ENCODE peak calls at places on chromosome 9, in four cellular contexts. One of them, this sample, is unnamed.

GRCh38 chr9:88826181-88826580 is 165.1 kb upstream of the S1PR3 start:
- DNase-seq in heart right ventricle: no peak
- DNase-seq in HCT116: no peak
- DNase-seq in left ventricle myocardium inferior: no peak
- DNase-seq in this sample: no peak

GRCh38 chr9:21294325-21294724 is 10.8 kb downstream of the IFNA5 start:
- DNase-seq in heart right ventricle: no peak
- DNase-seq in HCT116: peak; percentile 81
- DNase-seq in left ventricle myocardium inferior: no peak
- DNase-seq in this sample: no peak

GRCh38 chr9:89879711-89880110 is 274.9 kb downstream of the GADD45G start:
- DNase-seq in heart right ventricle: peak; percentile 63
- DNase-seq in HCT116: no peak
- DNase-seq in left ventricle myocardium inferior: peak; percentile 76
- DNase-seq in this sample: no peak

GRCh38 chr9:99050924-99051323 is 54.0 kb upstream of the TGFBR1 start:
- DNase-seq in heart right ventricle: no peak
- DNase-seq in HCT116: no peak
- DNase-seq in left ventricle myocardium inferior: no peak
- DNase-seq in this sample: no peak

GRCh38 chr9:101478444-101478843 is 42.9 kb upstream of the ALDOB start:
- DNase-seq in heart right ventricle: no peak
- DNase-seq in HCT116: no peak
- DNase-seq in left ventricle myocardium inferior: no peak
- DNase-seq in this sample: no peak

GRCh38 chr9:98887918-98888510 is 55.7 kb upstream of the COL15A1 start:
- DNase-seq in heart right ventricle: no peak
- DNase-seq in HCT116: no peak
- DNase-seq in left ventricle myocardium inferior: no peak
- DNase-seq in this sample: peak; percentile 75

GRCh38 chr9:19788152-19788551 is 685 bp downstream of the SLC24A2 start:
- DNase-seq in heart right ventricle: no peak
- DNase-seq in HCT116: no peak
- DNase-seq in left ventricle myocardium inferior: no peak
- DNase-seq in this sample: no peak

GRCh38 chr9:33374634-33375237 is 27.6 kb downstream of the AQP7 start:
- DNase-seq in heart right ventricle: peak; percentile 87
- DNase-seq in HCT116: peak; percentile 64
- DNase-seq in left ventricle myocardium inferior: peak; percentile 56
- DNase-seq in this sample: peak; percentile 85

GRCh38 chr9:126735482-126735881 is 69.4 kb upstream of the ZBTB43 start:
- DNase-seq in heart right ventricle: no peak
- DNase-seq in HCT116: no peak
- DNase-seq in left ventricle myocardium inferior: no peak
- DNase-seq in this sample: no peak

GRCh38 chr9:102986425-102986824 is 8.7 kb upstream of the CYLC2 start:
- DNase-seq in heart right ventricle: no peak
- DNase-seq in HCT116: no peak
- DNase-seq in left ventricle myocardium inferior: no peak
- DNase-seq in this sample: no peak

GRCh38 chr9:70924380-70924779 is 197.0 kb downstream of the TRPM3 start:
- DNase-seq in heart right ventricle: no peak
- DNase-seq in HCT116: no peak
- DNase-seq in left ventricle myocardium inferior: no peak
- DNase-seq in this sample: no peak

GRCh38 chr9:3526903-3527652 is 1.3 kb upstream of the RFX3 start:
- DNase-seq in heart right ventricle: no peak
- DNase-seq in HCT116: peak; percentile 33
- DNase-seq in left ventricle myocardium inferior: no peak
- DNase-seq in this sample: peak; percentile 46

GRCh38 chr9:91179237-91180138 is 182.2 kb downstream of the AUH start:
- DNase-seq in heart right ventricle: no peak
- DNase-seq in HCT116: no peak
- DNase-seq in left ventricle myocardium inferior: no peak
- DNase-seq in this sample: no peak

GRCh38 chr9:120323125-120323524 is 256.8 kb downstream of the CDK5RAP2 start:
- DNase-seq in heart right ventricle: no peak
- DNase-seq in HCT116: no peak
- DNase-seq in left ventricle myocardium inferior: no peak
- DNase-seq in this sample: no peak

GRCh38 chr9:69276775-69277174 is 48.2 kb upstream of the ENTREP1 start:
- DNase-seq in heart right ventricle: peak; percentile 55
- DNase-seq in HCT116: no peak
- DNase-seq in left ventricle myocardium inferior: no peak
- DNase-seq in this sample: peak; percentile 27

GRCh38 chr9:26893030-26893676 is 551 bp upstream of the CAAP1 start:
- DNase-seq in heart right ventricle: no peak
- DNase-seq in HCT116: no peak
- DNase-seq in left ventricle myocardium inferior: no peak
- DNase-seq in this sample: no peak

GRCh38 chr9:35871514-35871913 is 1.3 kb upstream of the OR13J1 start:
- DNase-seq in heart right ventricle: no peak
- DNase-seq in HCT116: no peak
- DNase-seq in left ventricle myocardium inferior: no peak
- DNase-seq in this sample: no peak

GRCh38 chr9:123376218-123377071 is 20.4 kb downstream of the CRB2 start:
- DNase-seq in heart right ventricle: no peak
- DNase-seq in HCT116: no peak
- DNase-seq in left ventricle myocardium inferior: no peak
- DNase-seq in this sample: no peak

GRCh38 chr9:21060919-21061561 is 16.7 kb downstream of the IFNB1 start:
- DNase-seq in heart right ventricle: no peak
- DNase-seq in HCT116: no peak
- DNase-seq in left ventricle myocardium inferior: no peak
- DNase-seq in this sample: no peak

GRCh38 chr9:121333950-121334773 is 35.9 kb downstream of the STOM start:
- DNase-seq in heart right ventricle: no peak
- DNase-seq in HCT116: no peak
- DNase-seq in left ventricle myocardium inferior: no peak
- DNase-seq in this sample: no peak

GRCh38 chr9:108521063-108521462 is 334.7 kb downstream of the ACTL7B start:
- DNase-seq in heart right ventricle: no peak
- DNase-seq in HCT116: no peak
- DNase-seq in left ventricle myocardium inferior: no peak
- DNase-seq in this sample: no peak

GRCh38 chr9:137829260-137829996 is 48.2 kb upstream of the CACNA1B start:
- DNase-seq in heart right ventricle: no peak
- DNase-seq in HCT116: no peak
- DNase-seq in left ventricle myocardium inferior: no peak
- DNase-seq in this sample: no peak

GRCh38 chr9:121440265-121440664 is 59.4 kb downstream of the GGTA1 start:
- DNase-seq in heart right ventricle: no peak
- DNase-seq in HCT116: peak; percentile 7
- DNase-seq in left ventricle myocardium inferior: no peak
- DNase-seq in this sample: peak; percentile 44

GRCh38 chr9:90999425-91000397 is 198.1 kb downstream of the SYK start:
- DNase-seq in heart right ventricle: no peak
- DNase-seq in HCT116: no peak
- DNase-seq in left ventricle myocardium inferior: no peak
- DNase-seq in this sample: no peak

GRCh38 chr9:84575705-84576104 is 93.8 kb upstream of the NTRK2 start:
- DNase-seq in heart right ventricle: no peak
- DNase-seq in HCT116: no peak
- DNase-seq in left ventricle myocardium inferior: no peak
- DNase-seq in this sample: no peak

GRCh38 chr9:17121264-17121663 is 13.6 kb upstream of the CNTLN start:
- DNase-seq in heart right ventricle: no peak
- DNase-seq in HCT116: no peak
- DNase-seq in left ventricle myocardium inferior: no peak
- DNase-seq in this sample: no peak

GRCh38 chr9:130262061-130262745 is 3.4 kb upstream of the HMCN2 start:
- DNase-seq in heart right ventricle: no peak
- DNase-seq in HCT116: no peak
- DNase-seq in left ventricle myocardium inferior: no peak
- DNase-seq in this sample: no peak

GRCh38 chr9:134010310-134010709 is 15.0 kb upstream of the BRD3OS start:
- DNase-seq in heart right ventricle: no peak
- DNase-seq in HCT116: no peak
- DNase-seq in left ventricle myocardium inferior: no peak
- DNase-seq in this sample: no peak

GRCh38 chr9:106482733-106483132 is 380.2 kb upstream of the ZNF462 start:
- DNase-seq in heart right ventricle: no peak
- DNase-seq in HCT116: no peak
- DNase-seq in left ventricle myocardium inferior: no peak
- DNase-seq in this sample: no peak

GRCh38 chr9:17116400-17116837 is 18.4 kb upstream of the CNTLN start:
- DNase-seq in heart right ventricle: no peak
- DNase-seq in HCT116: peak; percentile 19
- DNase-seq in left ventricle myocardium inferior: no peak
- DNase-seq in this sample: peak; percentile 48

GRCh38 chr9:107693620-107694326 is 204.2 kb upstream of the KLF4 start:
- DNase-seq in heart right ventricle: no peak
- DNase-seq in HCT116: no peak
- DNase-seq in left ventricle myocardium inferior: no peak
- DNase-seq in this sample: no peak

GRCh38 chr9:8287501-8287900 is 487.9 kb upstream of the DMAC1 start:
- DNase-seq in heart right ventricle: no peak
- DNase-seq in HCT116: no peak
- DNase-seq in left ventricle myocardium inferior: no peak
- DNase-seq in this sample: no peak

GRCh38 chr9:22416692-22417060 is 29.9 kb upstream of the DMRTA1 start:
- DNase-seq in heart right ventricle: no peak
- DNase-seq in HCT116: no peak
- DNase-seq in left ventricle myocardium inferior: no peak
- DNase-seq in this sample: no peak

GRCh38 chr9:120394058-120394669 is 185.8 kb downstream of the CDK5RAP2 start:
- DNase-seq in heart right ventricle: no peak
- DNase-seq in HCT116: no peak
- DNase-seq in left ventricle myocardium inferior: no peak
- DNase-seq in this sample: no peak

GRCh38 chr9:3628239-3628638 is 102.4 kb upstream of the RFX3 start:
- DNase-seq in heart right ventricle: no peak
- DNase-seq in HCT116: no peak
- DNase-seq in left ventricle myocardium inferior: no peak
- DNase-seq in this sample: no peak

GRCh38 chr9:104927912-104928740 is at the start of gene ABCA1:
- DNase-seq in heart right ventricle: peak; percentile 93
- DNase-seq in HCT116: peak; percentile 29
- DNase-seq in left ventricle myocardium inferior: peak; percentile 94
- DNase-seq in this sample: peak; percentile 79

GRCh38 chr9:135032868-135033460 is 54.5 kb upstream of the OLFM1 start:
- DNase-seq in heart right ventricle: no peak
- DNase-seq in HCT116: no peak
- DNase-seq in left ventricle myocardium inferior: no peak
- DNase-seq in this sample: no peak

GRCh38 chr9:85212887-85213286 is 528.9 kb downstream of the AGTPBP1 start:
- DNase-seq in heart right ventricle: no peak
- DNase-seq in HCT116: peak; percentile 80
- DNase-seq in left ventricle myocardium inferior: no peak
- DNase-seq in this sample: peak; percentile 33

GRCh38 chr9:132547052-132547431 is 35.4 kb upstream of the BARHL1 start:
- DNase-seq in heart right ventricle: no peak
- DNase-seq in HCT116: no peak
- DNase-seq in left ventricle myocardium inferior: no peak
- DNase-seq in this sample: no peak
- TF ChIP-seq CTCF in heart right ventricle: no peak
- TF ChIP-seq CTCF in HCT116: no peak
- TF ChIP-seq CTCF in left ventricle myocardium inferior: no peak
- TF ChIP-seq CTCF in this sample: no peak

GRCh38 chr9:37406603-37407401 is 15.7 kb upstream of the GRHPR start:
- DNase-seq in heart right ventricle: no peak
- DNase-seq in HCT116: no peak
- DNase-seq in left ventricle myocardium inferior: no peak
- DNase-seq in this sample: no peak

GRCh38 chr9:37405350-37405749 is 17.1 kb upstream of the GRHPR start:
- DNase-seq in heart right ventricle: no peak
- DNase-seq in HCT116: no peak
- DNase-seq in left ventricle myocardium inferior: no peak
- DNase-seq in this sample: no peak

GRCh38 chr9:37405764-37406380 is 16.6 kb upstream of the GRHPR start:
- DNase-seq in heart right ventricle: no peak
- DNase-seq in HCT116: no peak
- DNase-seq in left ventricle myocardium inferior: no peak
- DNase-seq in this sample: no peak

GRCh38 chr9:37407468-37407867 is 15.0 kb upstream of the GRHPR start:
- DNase-seq in heart right ventricle: no peak
- DNase-seq in HCT116: no peak
- DNase-seq in left ventricle myocardium inferior: no peak
- DNase-seq in this sample: no peak

DNA sequence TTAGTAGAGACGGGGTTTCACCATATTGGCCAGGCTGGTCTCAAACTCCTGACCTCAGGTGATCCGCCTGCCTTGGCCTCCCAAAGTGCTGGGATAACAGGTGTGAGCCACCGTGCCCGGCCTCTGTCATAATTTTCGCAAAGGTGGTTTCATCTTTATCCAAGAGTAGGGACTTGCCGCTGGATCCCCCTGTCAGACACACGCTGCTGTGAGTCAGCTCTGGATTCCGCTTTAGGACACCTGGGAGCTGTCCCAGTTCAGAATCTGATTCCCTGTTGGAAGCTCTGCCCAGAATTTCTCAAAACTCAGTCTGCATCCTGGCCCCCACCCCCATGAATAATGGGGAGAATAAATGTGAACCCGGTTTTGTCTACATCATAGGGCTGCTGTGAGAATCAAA is 17.9 kb upstream of the GRHPR start:
- DNase-seq in heart right ventricle: no peak
- DNase-seq in HCT116: no peak
- DNase-seq in left ventricle myocardium inferior: no peak
- DNase-seq in this sample: no peak
- H3K4me3 ChIP-seq in heart right ventricle: no peak overlapping the region
- H3K4me3 ChIP-seq in HCT116: no peak overlapping the region
- H3K4me3 ChIP-seq in left ventricle myocardium inferior: no peak overlapping the region
- H3K4me3 ChIP-seq in this sample: no peak overlapping the region

GRCh38 chr9:15622596-15622995 is 69.8 kb downstream of the CCDC171 start:
- DNase-seq in heart right ventricle: no peak
- DNase-seq in HCT116: peak; percentile 15
- DNase-seq in left ventricle myocardium inferior: no peak
- DNase-seq in this sample: no peak
- TF ChIP-seq CTCF in heart right ventricle: no peak
- TF ChIP-seq CTCF in HCT116: peak; percentile 19
- TF ChIP-seq CTCF in left ventricle myocardium inferior: peak; percentile 45
- TF ChIP-seq CTCF in this sample: peak; percentile 43

GRCh38 chr9:136532799-136533774 is 12.8 kb downstream of the NOTCH1 start:
- DNase-seq in heart right ventricle: no peak
- DNase-seq in HCT116: no peak
- DNase-seq in left ventricle myocardium inferior: no peak
- DNase-seq in this sample: no peak
- H3K4me3 ChIP-seq in heart right ventricle: no peak overlapping the region
- H3K4me3 ChIP-seq in HCT116: no peak overlapping the region
- H3K4me3 ChIP-seq in left ventricle myocardium inferior: peak overlapping the region; percentile 45
- H3K4me3 ChIP-seq in this sample: no peak overlapping the region

GRCh38 chr9:93520523-93520922 is 55.9 kb upstream of the PHF2 start:
- DNase-seq in heart right ventricle: no peak
- DNase-seq in HCT116: no peak
- DNase-seq in left ventricle myocardium inferior: no peak
- DNase-seq in this sample: no peak
- TF ChIP-seq CTCF in heart right ventricle: no peak
- TF ChIP-seq CTCF in HCT116: no peak
- TF ChIP-seq CTCF in left ventricle myocardium inferior: peak; percentile 8
- TF ChIP-seq CTCF in this sample: no peak

This sample was measured in A673.